ENCODE peak calls at places on chromosomes 3 and 15, in nine cellular contexts. O, U, T, Q, P, G, Z, W and L are unnamed samples.

GRCh38 chr3:48047841-48048456 is 31.7 kb upstream of the MAP4 start:
- DNase-seq in Z (no peak), W (peak; percentile 26), U (no peak), T (no peak), O (no peak), G (no peak), P (no peak), Q (no peak), L (no peak)

GRCh38 chr15:72857331-72858065 is 73.9 kb upstream of the ADPGK start:
- DNase-seq in T (no peak), G (no peak), Q (no peak), Z (no peak), P (no peak), U (no peak), W (no peak), O (no peak), L (no peak)

GRCh38 chr3:8239095-8239494 is 262.5 kb upstream of the LMCD1 start:
- DNase-seq in P (no peak), U (no peak), O (no peak), Z (no peak), W (no peak), G (no peak), T (no peak), Q (no peak), L (no peak)

GRCh38 chr3:129121016-129121791 is 400 bp downstream of the RAB43 start:
- DNase-seq in W (peak; percentile 39), U (peak; percentile 43), T (no peak), Z (peak; percentile 38), O (no peak), Q (no peak), G (peak; percentile 36), P (peak; percentile 36), L (peak; percentile 43)

GRCh38 chr15:60076582-60077263 is 72.6 kb downstream of the FOXB1 start:
- DNase-seq in P (no peak), W (no peak), G (no peak), U (no peak), Q (no peak), T (no peak), O (no peak), Z (no peak), L (no peak)

GRCh38 chr3:10932596-10932995 is 60.0 kb upstream of the SLC6A1 start:
- DNase-seq in O (no peak), G (no peak), T (no peak), U (no peak), Z (no peak), Q (no peak), P (no peak), W (no peak), L (no peak)

GRCh38 chr15:93291380-93291779 is 202.4 kb upstream of the RGMA start:
- DNase-seq in P (no peak), O (no peak), W (no peak), Z (no peak), U (no peak), G (no peak), T (no peak), Q (no peak), L (no peak)

GRCh38 chr15:89860446-89860845 is 33.3 kb downstream of the AP3S2 start:
- DNase-seq in Q (no peak), U (no peak), T (no peak), W (no peak), O (no peak), P (no peak), Z (no peak), G (no peak), L (no peak)

GRCh38 chr15:25180606-25181289 is 226.0 kb downstream of the SNRPN start:
- DNase-seq in Q (no peak), G (no peak), O (no peak), Z (no peak), P (no peak), T (no peak), U (no peak), W (no peak), L (no peak)

GRCh38 chr3:40801276-40801675 is 276.5 kb downstream of the ZNF621 start:
- DNase-seq in W (peak; percentile 56), U (no peak), Z (no peak), T (no peak), Q (no peak), P (no peak), O (peak; percentile 43), G (no peak), L (no peak)